ENCODE peak calls at places on chromosomes 1 and 21, in four cellular contexts. O, N, S and F are unnamed samples.

GRCh38 chr1:155320661-155321576 is at the start of gene RUSC1:
- DNase-seq in O (peak), N (no peak), S (peak), F (peak)

GRCh38 chr1:206579747-206580437 is 32.4 kb downstream of the EIF2D start:
- DNase-seq in O (peak), N (no peak), S (peak), F (no peak)

GRCh38 chr1:3501856-3502665 is 47.6 kb downstream of the ARHGEF16 start:
- DNase-seq in O (peak), N (no peak), S (peak), F (peak)

GRCh38 chr1:25022361-25023189 is 92.5 kb upstream of the RUNX3 start:
- DNase-seq in O (peak), N (no peak), S (peak), F (peak)

GRCh38 chr1:12410351-12410750 is 180.5 kb downstream of the VPS13D start:
- DNase-seq in O (no peak), N (no peak), S (no peak), F (no peak)

GRCh38 chr1:171460018-171460585 is 25.2 kb upstream of the PRRC2C start:
- DNase-seq in O (no peak), N (no peak), S (no peak), F (no peak)

GRCh38 chr1:183450086-183450485 is 22.2 kb upstream of the SMG7 start:
- DNase-seq in O (no peak), N (no peak), S (no peak), F (no peak)

GRCh38 chr1:66925944-66926343 is 1.2 kb downstream of the MIER1 start:
- DNase-seq in O (no peak), N (no peak), S (peak), F (no peak)

GRCh38 chr1:227234998-227235405 is 83.3 kb downstream of the CDC42BPA start:
- DNase-seq in O (no peak), N (no peak), S (no peak), F (peak)

GRCh38 chr1:159008744-159009188 is 941 bp upstream of the IFI16 start:
- DNase-seq in O (peak), N (no peak), S (no peak), F (no peak)

GRCh38 chr21:34807146-34807880 is 138.5 kb downstream of the CLIC6 start:
- DNase-seq in O (peak), N (no peak), S (no peak), F (no peak)

GRCh38 chr1:6581561-6582305 is 1.9 kb downstream of the ZBTB48 start:
- DNase-seq in O (no peak), N (no peak), S (peak), F (no peak)

GRCh38 chr1:92240034-92240433 is 22.3 kb downstream of the C1orf146 start:
- DNase-seq in O (no peak), N (peak), S (no peak), F (no peak)

GRCh38 chr21:17758703-17759102 is 60.5 kb downstream of the C21orf91 start:
- DNase-seq in O (no peak), N (no peak), S (no peak), F (no peak)

GRCh38 chr1:72623299-72623708 is 341.0 kb upstream of the NEGR1 start:
- DNase-seq in O (no peak), N (no peak), S (no peak), F (peak)

GRCh38 chr1:178724386-178724733 is 684 bp upstream of the RALGPS2 start:
- DNase-seq in O (no peak), N (no peak), S (no peak), F (no peak)

GRCh38 chr21:15333943-15334342 is 269.1 kb upstream of the NRIP1 start:
- DNase-seq in O (no peak), N (no peak), S (no peak), F (no peak)

GRCh38 chr21:46347791-46348381 is 23.9 kb downstream of the PCNT start:
- DNase-seq in O (no peak), N (no peak), S (no peak), F (no peak)